ENCODE peak calls at places on chromosome 11, in seven cellular contexts. W is left cardiac atrium; G is NCI-H82; Q is stimulated activated CD8-positive, alpha-beta memory T cell treated with anti-CD3 and anti-CD28 coated beads, Interleukin-12 subunit alpha, Interleukin-12 subunit beta, amount 100 ng/mL, for 4 hours; O is CD8-positive, alpha-beta T cell; X is astrocyte of the cerebellum; B is stimulated activated effector memory CD8-positive, alpha-beta T cell treated with anti-CD3 and anti-CD28 coated beads, Interleukin-12 subunit alpha, Interleukin-12 subunit beta, amount 100 ng/mL, for 72 hours. T is an unnamed sample.

GRCh38 chr11:88338223-88338661 is 706 bp upstream of the CTSC start:
- DNase-seq in B (peak; percentile 73), G (peak; percentile 54), O (peak; percentile 34), Q (peak; percentile 32), W (peak; percentile 55), X (no peak), T (no peak)

GRCh38 chr11:27040302-27041115 is at the start of gene BBOX1:
- DNase-seq in X (no peak), O (no peak), Q (no peak), W (no peak), B (no peak), G (no peak), T (no peak)

GRCh38 chr11:112797072-112797471 is 164.1 kb upstream of the NCAM1 start:
- DNase-seq in W (no peak), G (peak; percentile 13), X (no peak), Q (no peak), O (no peak), B (no peak), T (no peak)

GRCh38 chr11:34243620-34244493 is 114.0 kb downstream of the ABTB2 start:
- DNase-seq in W (peak; percentile 43), X (peak; percentile 45), O (no peak), B (peak; percentile 71), Q (no peak), G (peak; percentile 13), T (no peak)

GRCh38 chr11:80163011-80163410 is 722.2 kb upstream of the TENM4 start:
- DNase-seq in G (no peak), O (no peak), Q (no peak), X (peak; percentile 37), B (no peak), W (no peak), T (no peak)

GRCh38 chr11:70574725-70575347 is 176.5 kb downstream of the CTTN start:
- DNase-seq in Q (no peak), B (no peak), O (no peak), G (no peak), X (no peak), W (no peak), T (no peak)

GRCh38 chr11:123195182-123196059 is at the start of gene CLMP:
- DNase-seq in O (no peak), X (no peak), Q (no peak), B (peak; percentile 52), G (peak; percentile 26), W (peak; percentile 57), T (peak; percentile 87)

GRCh38 chr11:116661056-116661455 is 111.7 kb downstream of the BUD13 start:
- DNase-seq in X (no peak), Q (no peak), O (no peak), W (no peak), B (peak; percentile 41), G (no peak), T (no peak)

GRCh38 chr11:126647735-126648134 is 292.2 kb downstream of the ST3GAL4 start:
- DNase-seq in X (peak; percentile 68), W (no peak), O (no peak), G (no peak), Q (no peak), B (no peak), T (no peak)

GRCh38 chr11:85307381-85307780 is 319.8 kb downstream of the DLG2 start:
- DNase-seq in G (no peak), Q (no peak), B (no peak), X (peak; percentile 11), W (no peak), O (no peak), T (no peak)

GRCh38 chr11:8192016-8192895 is 23.4 kb upstream of the RIC3 start:
- DNase-seq in B (peak; percentile 62), Q (no peak), G (peak; percentile 85), W (peak; percentile 63), X (peak; percentile 36), O (peak; percentile 32), T (no peak)

GRCh38 chr11:14643697-14644395 is at the start of gene PDE3B:
- DNase-seq in O (peak; percentile 79), X (no peak), Q (peak; percentile 61), G (peak; percentile 93), B (peak; percentile 86), W (peak; percentile 89), T (peak; percentile 90)

GRCh38 chr11:293852-294661 is 5.1 kb downstream of the PGGHG start:
- DNase-seq in G (no peak), O (no peak), B (no peak), W (peak; percentile 20), X (no peak), Q (no peak), T (no peak)

GRCh38 chr11:110000045-110000502 is 93.1 kb upstream of the ZC3H12C start:
- DNase-seq in O (no peak), W (no peak), X (peak; percentile 88), Q (no peak), B (no peak), G (no peak), T (no peak)

GRCh38 chr11:34162507-34162848 is 57.0 kb downstream of the NAT10 start:
- DNase-seq in X (no peak), Q (no peak), W (no peak), G (no peak), B (no peak), O (no peak), T (no peak)

GRCh38 chr11:67118059-67118766 is 850 bp upstream of the KDM2A start:
- DNase-seq in Q (peak; percentile 38), X (no peak), O (peak; percentile 56), B (peak; percentile 85), G (no peak), W (peak; percentile 62), T (peak; percentile 76)

GRCh38 chr11:7605544-7605943 is 67.8 kb downstream of the CYB5R2 start:
- DNase-seq in G (no peak), O (no peak), W (no peak), X (peak; percentile 12), B (no peak), Q (no peak), T (no peak)

GRCh38 chr11:20488352-20488751 is 100.8 kb downstream of the PRMT3 start:
- DNase-seq in B (no peak), O (no peak), G (peak; percentile 89), W (no peak), X (peak; percentile 3), Q (no peak), T (no peak)

GRCh38 chr11:134541951-134542350 is 129.9 kb upstream of the B3GAT1 start:
- DNase-seq in W (no peak), X (no peak), B (no peak), Q (no peak), O (no peak), G (no peak), T (peak; percentile 47)

GRCh38 chr11:83034673-83035014 is 37.1 kb downstream of the RAB30 start:
- DNase-seq in Q (no peak), O (no peak), G (no peak), X (no peak), B (no peak), W (no peak), T (no peak)

GRCh38 chr11:69934861-69935494 is 115.8 kb upstream of the FGF3 start:
- DNase-seq in O (no peak), B (no peak), G (peak; percentile 8), X (no peak), W (no peak), Q (no peak), T (no peak)

GRCh38 chr11:44083433-44083832 is 12.0 kb upstream of the EXT2 start:
- DNase-seq in Q (no peak), W (no peak), O (no peak), B (no peak), G (no peak), X (no peak), T (no peak)

GRCh38 chr11:48063424-48063978 is 83.1 kb downstream of the PTPRJ start:
- DNase-seq in W (peak; percentile 33), Q (no peak), X (peak; percentile 96), O (no peak), G (no peak), B (no peak), T (peak; percentile 69)